ENCODE peak calls at places on chromosomes 2 and 18, in seven cellular contexts. One of them, this sample, is unnamed.

GRCh38 chr2:233289590-233290424 is 17.8 kb upstream of the SAG start:
- DNase-seq in AG09319: no peak
- DNase-seq in NCI-H1694 treated with DMSO at 0.1 percent for 48 hours: no peak
- DNase-seq in amniotic stem cell: no peak
- DNase-seq in NCI-H1436: no peak
- DNase-seq in adrenal gland: no peak
- DNase-seq in SJSA1: no peak
- DNase-seq in this sample: no peak

GRCh38 chr2:137693521-137693920 is 270.8 kb upstream of the HNMT start:
- DNase-seq in NCI-H1694 treated with DMSO at 0.1 percent for 48 hours: no peak
- DNase-seq in SJSA1: no peak
- DNase-seq in amniotic stem cell: no peak
- DNase-seq in adrenal gland: no peak
- DNase-seq in AG09319: no peak
- DNase-seq in NCI-H1436: no peak
- DNase-seq in this sample: no peak

GRCh38 chr2:215660687-215661086 is 224.8 kb upstream of the FN1 start:
- DNase-seq in NCI-H1436: no peak
- DNase-seq in amniotic stem cell: no peak
- DNase-seq in NCI-H1694 treated with DMSO at 0.1 percent for 48 hours: no peak
- DNase-seq in SJSA1: no peak
- DNase-seq in adrenal gland: no peak
- DNase-seq in AG09319: peak; percentile 39
- DNase-seq in this sample: no peak

GRCh38 chr2:114577657-114578056 is 135.2 kb downstream of the DPP10 start:
- DNase-seq in NCI-H1694 treated with DMSO at 0.1 percent for 48 hours: no peak
- DNase-seq in adrenal gland: no peak
- DNase-seq in SJSA1: no peak
- DNase-seq in NCI-H1436: no peak
- DNase-seq in AG09319: no peak
- DNase-seq in amniotic stem cell: no peak
- DNase-seq in this sample: no peak

GRCh38 chr18:3874593-3874992 is 424.6 kb downstream of the TGIF1 start:
- DNase-seq in NCI-H1436: no peak
- DNase-seq in SJSA1: no peak
- DNase-seq in AG09319: no peak
- DNase-seq in amniotic stem cell: no peak
- DNase-seq in adrenal gland: no peak
- DNase-seq in NCI-H1694 treated with DMSO at 0.1 percent for 48 hours: no peak
- DNase-seq in this sample: no peak

GRCh38 chr2:232459419-232460035 is 3.6 kb downstream of the ALPI start:
- DNase-seq in NCI-H1436: no peak
- DNase-seq in amniotic stem cell: no peak
- DNase-seq in NCI-H1694 treated with DMSO at 0.1 percent for 48 hours: no peak
- DNase-seq in SJSA1: no peak
- DNase-seq in adrenal gland: no peak
- DNase-seq in AG09319: no peak
- DNase-seq in this sample: no peak

GRCh38 chr18:8801263-8801901 is 96.0 kb downstream of the MTCL1 start:
- DNase-seq in AG09319: peak; percentile 54
- DNase-seq in adrenal gland: no peak
- DNase-seq in NCI-H1436: no peak
- DNase-seq in SJSA1: peak; percentile 85
- DNase-seq in NCI-H1694 treated with DMSO at 0.1 percent for 48 hours: no peak
- DNase-seq in amniotic stem cell: peak; percentile 79
- DNase-seq in this sample: no peak

GRCh38 chr18:21851327-21851961 is 110.9 kb downstream of the MIB1 start:
- DNase-seq in NCI-H1436: no peak
- DNase-seq in amniotic stem cell: no peak
- DNase-seq in AG09319: no peak
- DNase-seq in SJSA1: no peak
- DNase-seq in NCI-H1694 treated with DMSO at 0.1 percent for 48 hours: no peak
- DNase-seq in adrenal gland: no peak
- DNase-seq in this sample: no peak

GRCh38 chr18:2917255-2918047 is 70.6 kb downstream of the EMILIN2 start:
- DNase-seq in NCI-H1436: no peak
- DNase-seq in NCI-H1694 treated with DMSO at 0.1 percent for 48 hours: no peak
- DNase-seq in amniotic stem cell: no peak
- DNase-seq in adrenal gland: no peak
- DNase-seq in SJSA1: no peak
- DNase-seq in AG09319: no peak
- DNase-seq in this sample: no peak

GRCh38 chr18:10147752-10148151 is 233.9 kb downstream of the VAPA start:
- DNase-seq in NCI-H1694 treated with DMSO at 0.1 percent for 48 hours: no peak
- DNase-seq in SJSA1: no peak
- DNase-seq in NCI-H1436: no peak
- DNase-seq in amniotic stem cell: no peak
- DNase-seq in AG09319: no peak
- DNase-seq in adrenal gland: no peak
- DNase-seq in this sample: no peak

GRCh38 chr2:54212456-54212855 is 43.6 kb downstream of the TSPYL6 start:
- DNase-seq in AG09319: peak; percentile 31
- DNase-seq in amniotic stem cell: peak; percentile 39
- DNase-seq in SJSA1: peak; percentile 66
- DNase-seq in adrenal gland: peak; percentile 44
- DNase-seq in NCI-H1436: no peak
- DNase-seq in NCI-H1694 treated with DMSO at 0.1 percent for 48 hours: no peak
- DNase-seq in this sample: no peak

GRCh38 chr2:169859423-169859822 is 32.2 kb downstream of the UBR3 start:
- DNase-seq in SJSA1: no peak
- DNase-seq in NCI-H1694 treated with DMSO at 0.1 percent for 48 hours: no peak
- DNase-seq in NCI-H1436: no peak
- DNase-seq in adrenal gland: no peak
- DNase-seq in AG09319: no peak
- DNase-seq in amniotic stem cell: no peak
- DNase-seq in this sample: no peak

GRCh38 chr2:199455533-199456382 is 2.0 kb downstream of the SATB2 start:
- DNase-seq in SJSA1: peak; percentile 59
- DNase-seq in NCI-H1436: peak; percentile 56
- DNase-seq in AG09319: no peak
- DNase-seq in amniotic stem cell: no peak
- DNase-seq in adrenal gland: peak; percentile 29
- DNase-seq in NCI-H1694 treated with DMSO at 0.1 percent for 48 hours: peak; percentile 43
- DNase-seq in this sample: no peak

GRCh38 chr2:121596221-121597080 is 52.8 kb downstream of the CLASP1 start:
- DNase-seq in amniotic stem cell: peak; percentile 14
- DNase-seq in NCI-H1436: no peak
- DNase-seq in adrenal gland: peak; percentile 59
- DNase-seq in AG09319: peak; percentile 11
- DNase-seq in NCI-H1694 treated with DMSO at 0.1 percent for 48 hours: peak; percentile 13
- DNase-seq in SJSA1: no peak
- DNase-seq in this sample: peak; percentile 58

GRCh38 chr2:162833345-162833744 is 5.2 kb downstream of the KCNH7 start:
- DNase-seq in NCI-H1694 treated with DMSO at 0.1 percent for 48 hours: no peak
- DNase-seq in adrenal gland: no peak
- DNase-seq in amniotic stem cell: no peak
- DNase-seq in NCI-H1436: no peak
- DNase-seq in AG09319: no peak
- DNase-seq in SJSA1: no peak
- DNase-seq in this sample: no peak

GRCh38 chr2:9981646-9982045 is 30.2 kb downstream of the GRHL1 start:
- DNase-seq in NCI-H1436: no peak
- DNase-seq in SJSA1: no peak
- DNase-seq in amniotic stem cell: no peak
- DNase-seq in adrenal gland: no peak
- DNase-seq in AG09319: no peak
- DNase-seq in NCI-H1694 treated with DMSO at 0.1 percent for 48 hours: no peak
- DNase-seq in this sample: no peak